ENCODE peak calls at places on chromosomes 2 and 18, in five cellular contexts. O is HT-29; P is D341Med; M is activated effector memory CD4-positive, alpha-beta T cell treated with anti-CD3 and anti-CD28 coated beads, Interleukin-2, amount 50 U/mL, for 16 hours; B is retinal pigment epithelial cell. E is an unnamed sample.

GRCh38 chr2:127163922-127164321 is 56.2 kb downstream of the CYP27C1 start:
- DNase-seq in B (no peak), O (no peak), P (no peak), M (no peak), E (no peak)

GRCh38 chr2:239118675-239119211 is 270.9 kb downstream of the TWIST2 start:
- DNase-seq in M (no peak), O (no peak), P (no peak), B (no peak), E (no peak)

GRCh38 chr2:64644240-64645013 is 9.3 kb downstream of the SERTAD2 start:
- DNase-seq in M (peak; percentile 73), B (no peak), O (peak; percentile 80), P (no peak), E (peak; percentile 62)

GRCh38 chr2:19357383-19358241 is 811 bp downstream of the OSR1 start:
- DNase-seq in P (no peak), O (peak; percentile 63), M (peak; percentile 59), B (no peak), E (no peak)

GRCh38 chr2:157898591-157898996 is 22.5 kb upstream of the ACVR1 start:
- DNase-seq in B (peak; percentile 55), M (peak; percentile 87), P (no peak), O (peak; percentile 60), E (no peak)

GRCh38 chr2:178241852-178242551 is 47.7 kb downstream of the OSBPL6 start:
- DNase-seq in P (peak; percentile 70), O (peak; percentile 13), B (peak; percentile 96), M (no peak), E (no peak)

GRCh38 chr18:66826211-66826610 is 222.3 kb upstream of the CDH19 start:
- DNase-seq in M (no peak), P (no peak), B (no peak), O (no peak), E (no peak)

GRCh38 chr2:239166201-239166834 is 234.5 kb downstream of the HDAC4 start:
- DNase-seq in O (no peak), P (no peak), M (peak; percentile 41), B (no peak), E (no peak)

GRCh38 chr2:101146535-101146934 is 4.6 kb downstream of the TBC1D8 start:
- DNase-seq in M (no peak), B (no peak), P (no peak), O (no peak), E (no peak)

GRCh38 chr2:11379558-11379957 is 35.1 kb upstream of the ROCK2 start:
- DNase-seq in P (no peak), B (no peak), O (no peak), M (no peak), E (no peak)

GRCh38 chr18:68796936-68797690 is 767 bp upstream of the CCDC102B start:
- DNase-seq in P (no peak), O (no peak), M (no peak), B (no peak), E (no peak)

GRCh38 chr2:67277450-67277849 is 119.7 kb upstream of the ETAA1 start:
- DNase-seq in O (peak; percentile 75), B (no peak), M (no peak), P (no peak), E (peak; percentile 13)

GRCh38 chr2:99680946-99681345 is 191.1 kb upstream of the REV1 start:
- DNase-seq in P (no peak), M (no peak), O (no peak), B (no peak), E (no peak)

GRCh38 chr2:28340312-28341202 is 52.1 kb upstream of the FOSL2 start:
- DNase-seq in M (no peak), P (no peak), O (no peak), B (no peak), E (no peak)

GRCh38 chr18:2337552-2338141 is 233.7 kb downstream of the METTL4 start:
- DNase-seq in M (peak; percentile 74), P (peak; percentile 50), O (peak; percentile 55), B (no peak), E (peak; percentile 17)

GRCh38 chr2:22078701-22079100 is 954.9 kb downstream of the TDRD15 start:
- DNase-seq in B (no peak), O (no peak), P (no peak), M (no peak), E (no peak)

GRCh38 chr2:109304731-109305470 is 175.9 kb downstream of the SH3RF3 start:
- DNase-seq in M (no peak), O (no peak), P (no peak), B (no peak), E (no peak)

GRCh38 chr2:145561152-145561551 is 1041.2 kb upstream of the ZEB2 start:
- DNase-seq in O (no peak), B (no peak), P (no peak), M (no peak), E (no peak)

GRCh38 chr2:38665854-38666577 is at the start of gene GALM:
- DNase-seq in B (peak; percentile 78), P (peak; percentile 50), M (peak; percentile 81), O (peak; percentile 85), E (peak; percentile 99)

GRCh38 chr2:45412754-45413379 is 198.2 kb downstream of the SRBD1 start:
- DNase-seq in P (no peak), B (no peak), M (no peak), O (no peak), E (no peak)

GRCh38 chr18:63253428-63254372 is 65.9 kb downstream of the BCL2 start:
- DNase-seq in M (no peak), P (no peak), B (no peak), O (no peak), E (no peak)

GRCh38 chr2:225290723-225291400 is 108.6 kb upstream of the NYAP2 start:
- DNase-seq in B (no peak), M (no peak), O (no peak), P (no peak), E (no peak)

GRCh38 chr18:42052137-42052708 is 97.2 kb downstream of the PIK3C3 start:
- DNase-seq in P (no peak), O (no peak), B (no peak), M (no peak), E (no peak)

GRCh38 chr2:6073260-6074141 is 381.3 kb downstream of the SOX11 start:
- DNase-seq in B (peak; percentile 50), O (no peak), M (no peak), P (no peak), E (no peak)

GRCh38 chr18:76353500-76353899 is 141.5 kb downstream of the ZNF516 start:
- DNase-seq in M (no peak), B (no peak), P (no peak), O (no peak), E (no peak)

GRCh38 chr18:77167276-77167675 is 34.7 kb upstream of the MBP start:
- DNase-seq in P (no peak), B (no peak), M (no peak), O (no peak), E (no peak)

GRCh38 chr2:226583715-226584114 is 215.9 kb downstream of the IRS1 start:
- DNase-seq in B (peak; percentile 81), P (no peak), M (no peak), O (peak; percentile 60), E (peak; percentile 94)

GRCh38 chr2:3641181-3641580 is 16.8 kb upstream of the ALLC start:
- DNase-seq in B (no peak), O (no peak), M (peak; percentile 53), P (peak; percentile 9), E (no peak)

GRCh38 chr18:73717570-73717969 is 430.1 kb downstream of the FBXO15 start:
- DNase-seq in P (no peak), B (no peak), M (no peak), O (no peak), E (no peak)

GRCh38 chr2:69356471-69356870 is 30.6 kb downstream of the GFPT1 start:
- DNase-seq in B (no peak), O (no peak), P (no peak), M (no peak), E (peak; percentile 53)